ENCODE peak calls at places on chromosomes 12 and 14, in eight cellular contexts. T, D, E, Q, Z, N, X and K are unnamed samples.

GRCh38 chr12:78559441-78559840 is 305.1 kb upstream of the SYT1 start:
- DNase-seq in D (no peak), T (no peak), Q (no peak), Z (no peak), X (no peak), E (no peak), N (no peak), K (no peak)

GRCh38 chr12:84760091-84760490 is 152.5 kb downstream of the SLC6A15 start:
- DNase-seq in X (no peak), Z (no peak), N (no peak), E (no peak), T (no peak), D (no peak), Q (no peak), K (no peak)

GRCh38 chr12:64672925-64673409 is 62.7 kb downstream of the RASSF3 start:
- DNase-seq in Q (no peak), X (no peak), E (peak), N (peak), Z (no peak), T (no peak), D (peak), K (no peak)

GRCh38 chr14:69812725-69813124 is 15.7 kb upstream of the SLC10A1 start:
- DNase-seq in T (no peak), E (no peak), N (no peak), Z (peak), X (no peak), Q (no peak), D (no peak), K (no peak)

GRCh38 chr12:68746572-68747180 is 700 bp downstream of the SLC35E3 start:
- DNase-seq in T (peak), X (peak), Q (peak), E (peak), D (no peak), Z (peak), N (peak), K (no peak)

GRCh38 chr12:24111101-24111500 is 161.6 kb upstream of the SOX5 start:
- DNase-seq in X (no peak), E (no peak), N (no peak), D (no peak), Z (no peak), T (no peak), Q (no peak), K (no peak)

GRCh38 chr14:74566174-74567125 is 45.6 kb downstream of the LTBP2 start:
- DNase-seq in Z (no peak), X (no peak), N (no peak), D (no peak), E (no peak), Q (peak), T (no peak), K (peak)

GRCh38 chr14:24809147-24809546 is 175.2 kb upstream of the GZMB start:
- DNase-seq in T (no peak), Z (no peak), X (no peak), D (no peak), E (no peak), N (no peak), Q (no peak), K (no peak)

GRCh38 chr12:101829639-101830390 is 944 bp downstream of the GNPTAB start:
- DNase-seq in N (no peak), X (no peak), E (peak), T (no peak), Z (no peak), D (no peak), Q (peak), K (no peak)

GRCh38 chr14:94570440-94570839 is 9.2 kb downstream of the SERPINA4 start:
- DNase-seq in T (no peak), E (no peak), D (no peak), X (no peak), Z (no peak), N (no peak), Q (no peak), K (no peak)

DNA sequence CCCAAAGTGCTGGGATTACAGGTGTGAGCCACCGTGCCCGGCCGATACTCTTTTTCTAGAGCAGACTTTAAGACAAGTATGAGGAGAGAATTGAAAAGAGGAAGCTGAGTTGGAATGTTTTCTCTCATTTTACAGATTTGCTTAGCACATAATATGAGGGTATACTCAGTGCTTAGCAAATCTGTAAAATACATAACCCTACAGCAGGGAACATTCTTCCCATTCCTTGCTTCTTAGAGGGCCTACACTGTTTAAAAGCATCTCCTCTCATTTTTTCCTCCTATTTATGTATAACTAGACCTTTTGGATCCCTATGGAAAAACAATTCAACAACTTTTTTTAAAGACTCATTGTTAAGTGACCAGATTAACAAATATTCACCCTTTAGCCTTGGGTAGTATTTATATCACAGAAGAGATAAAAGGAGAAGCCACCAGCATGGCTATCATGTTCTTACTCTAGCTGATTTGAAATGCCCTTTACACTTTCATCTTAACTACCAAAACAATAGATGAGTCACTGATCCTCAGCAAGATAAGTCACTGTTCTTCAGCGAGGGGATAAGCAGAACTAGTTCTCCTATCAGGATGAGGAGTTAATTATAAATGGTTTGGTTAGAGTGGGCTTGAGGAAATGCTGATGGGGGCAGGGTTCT is 23.7 kb upstream of the ANO6 start:
- DNase-seq in T (no peak), Q (no peak), Z (no peak), D (peak), X (no peak), E (no peak), N (no peak), K (no peak)
- H3K27ac ChIP-seq in T (no peak), Q (no peak), Z (no peak), D (peak), X (no peak), E (no peak), N (no peak), K (peak)

GRCh38 chr14:95786566-95786965 is 72.6 kb upstream of the TCL1A start:
- DNase-seq in T (no peak), Z (no peak), E (no peak), X (no peak), Q (no peak), D (no peak), N (no peak), K (no peak)
- TF ChIP-seq POLR2AphosphoS5 in T (no peak), Z (no peak), E (no peak), X (no peak), Q (no peak), D (no peak), N (no peak), K (no peak)

DNA sequence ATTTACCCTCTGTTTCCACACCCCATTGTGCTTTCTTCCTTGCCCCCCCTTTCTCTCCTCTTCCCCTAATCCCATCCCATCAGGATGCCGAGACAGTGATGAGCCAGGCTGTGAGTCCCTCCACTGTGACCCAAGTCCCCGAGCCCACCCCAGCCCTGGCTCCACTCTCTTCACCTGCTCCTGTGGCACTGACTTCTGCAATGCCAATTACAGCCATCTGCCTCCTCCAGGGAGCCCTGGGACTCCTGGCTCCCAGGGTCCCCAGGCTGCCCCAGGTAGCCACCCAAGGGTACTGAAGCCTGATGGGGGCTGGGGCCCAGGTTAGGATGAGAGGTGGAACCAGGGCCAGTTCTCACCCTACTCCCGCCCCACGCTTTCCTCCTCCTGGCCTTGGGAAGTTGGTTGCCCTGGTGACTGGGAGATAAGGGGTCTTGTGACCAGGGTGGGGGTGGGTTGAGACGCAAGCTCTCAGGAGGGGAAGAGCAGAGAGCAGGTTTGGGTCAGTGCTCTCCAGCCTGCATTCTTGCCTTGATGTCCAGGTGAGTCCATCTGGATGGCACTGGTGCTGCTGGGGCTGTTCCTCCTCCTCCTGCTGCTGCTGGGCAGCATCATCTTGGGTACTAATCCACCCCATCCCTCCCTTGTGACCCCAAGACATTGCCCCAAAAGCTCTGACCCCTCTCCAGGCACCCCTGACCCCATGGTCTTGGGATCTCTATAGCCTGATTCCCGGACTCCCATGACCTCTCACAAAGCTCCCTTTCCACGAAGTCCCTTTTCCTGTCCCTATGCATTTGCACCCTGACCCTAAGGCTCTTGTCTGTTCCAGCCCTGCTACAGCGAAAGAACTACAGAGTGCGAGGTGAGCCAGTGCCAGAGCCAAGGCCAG is 1.2 kb downstream of the AMHR2 start:
- DNase-seq in Z (no peak), T (no peak), E (no peak), X (no peak), Q (no peak), D (no peak), N (no peak), K (no peak)
- H3K27ac ChIP-seq in Z (no peak), T (no peak), E (no peak), X (no peak), Q (no peak), D (no peak), N (no peak), K (no peak)

DNA sequence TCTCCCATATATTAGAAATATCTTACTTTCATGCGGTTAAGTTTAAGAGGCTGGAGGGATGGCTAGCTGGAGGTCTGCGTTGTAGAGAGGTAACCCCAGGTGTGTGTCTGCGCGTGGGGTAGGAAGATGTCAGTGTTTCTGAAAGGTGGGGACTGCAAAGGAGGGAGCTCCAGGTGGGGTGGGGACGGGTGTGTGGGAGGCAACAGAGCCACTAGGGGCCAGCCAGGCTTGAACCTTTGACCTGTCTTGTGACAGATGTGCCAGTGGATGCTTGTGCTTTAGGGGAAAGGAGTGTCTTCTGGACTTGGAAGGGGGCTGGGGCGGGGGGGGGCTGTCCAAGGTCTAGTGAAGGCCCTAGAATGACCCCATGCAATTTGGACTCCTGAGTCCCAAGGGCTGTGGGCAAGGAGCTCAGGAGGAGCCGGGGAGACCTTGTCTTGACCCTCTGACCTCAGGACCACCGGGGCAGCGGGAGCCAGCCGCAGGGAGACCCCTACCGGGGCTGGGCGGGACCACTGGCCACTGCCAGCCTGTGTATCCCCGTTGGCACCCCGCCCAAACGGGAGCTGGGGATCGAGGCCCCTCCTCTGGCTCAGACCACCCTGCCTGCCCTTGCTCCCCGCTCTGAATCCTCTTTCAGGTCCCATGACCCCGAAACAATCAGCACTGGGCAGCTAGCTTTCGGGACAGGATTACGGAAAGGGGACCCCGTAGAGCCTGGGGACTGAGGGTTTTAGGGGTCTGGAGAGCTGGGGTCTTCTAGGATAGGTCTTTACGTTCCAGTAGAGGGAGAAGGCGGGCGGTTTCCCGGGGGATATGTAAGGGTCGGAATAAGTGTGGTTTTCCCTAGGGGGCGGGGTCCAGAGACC is 1.1 kb downstream of the GLI1 start:
- DNase-seq in D (no peak), N (no peak), Z (no peak), E (no peak), T (peak), X (no peak), Q (no peak), K (no peak)
- TF ChIP-seq POLR2AphosphoS5 in D (no peak), N (no peak), Z (no peak), E (no peak), T (peak), X (no peak), Q (no peak), K (no peak)

GRCh38 chr12:67592228-67593011 is 56.1 kb upstream of the DYRK2 start:
- DNase-seq in X (no peak), D (peak), T (no peak), N (no peak), Q (peak), E (no peak), Z (no peak), K (no peak)
- H3K27ac ChIP-seq in X (no peak), D (peak), T (no peak), N (no peak), Q (peak), E (no peak), Z (no peak), K (peak)

DNA sequence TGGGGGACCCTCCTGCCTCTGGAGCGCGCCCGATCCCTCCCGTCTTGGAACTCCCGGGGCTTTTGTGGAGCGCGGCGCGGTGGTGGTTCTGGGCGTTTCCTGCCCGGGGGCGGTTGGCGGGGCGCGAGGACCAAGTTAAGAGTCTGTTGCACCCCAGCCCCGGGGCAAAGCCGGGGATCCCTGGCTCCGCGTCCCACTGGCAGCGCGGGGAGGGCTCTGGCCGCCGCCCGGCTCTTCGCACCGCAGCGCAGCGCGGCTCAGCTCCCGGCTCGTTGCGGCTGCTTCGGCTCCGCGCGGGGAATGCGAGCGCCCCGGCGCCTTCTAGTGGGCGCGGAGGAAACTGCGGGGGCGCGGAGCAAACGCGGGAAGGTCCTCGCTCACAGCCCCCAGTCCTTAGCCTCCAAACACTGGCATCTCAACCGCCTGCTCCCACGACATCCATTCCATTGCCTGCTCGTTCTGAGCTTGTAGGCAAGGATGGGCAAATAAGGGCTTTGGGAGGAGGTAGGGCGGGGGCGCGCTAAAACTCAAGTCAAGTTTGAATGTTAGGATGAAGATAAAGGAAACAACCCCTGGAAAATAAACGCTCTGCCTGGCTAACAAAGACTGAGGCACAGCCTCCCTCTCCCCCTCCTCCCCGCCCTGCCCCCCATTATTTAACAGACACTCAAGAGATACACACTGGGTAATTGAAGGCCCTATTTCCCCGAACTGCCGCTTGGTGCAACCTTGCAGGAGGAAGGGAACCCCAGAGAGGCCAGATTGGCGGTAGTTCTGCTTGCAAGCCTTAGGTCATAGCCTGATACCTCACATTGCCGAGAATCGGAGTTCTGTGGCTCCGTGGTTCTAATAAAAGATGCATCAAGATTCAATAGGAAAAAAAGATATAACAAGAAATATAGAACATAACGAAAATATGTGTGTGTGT is at the start of gene B4GALNT1:
- DNase-seq in X (peak), Z (peak), Q (no peak), T (peak), E (peak), D (peak), N (peak), K (no peak)
- TF ChIP-seq POLR2AphosphoS5 in X (no peak), Z (no peak), Q (no peak), T (no peak), E (peak), D (peak), N (peak), K (no peak)

DNA sequence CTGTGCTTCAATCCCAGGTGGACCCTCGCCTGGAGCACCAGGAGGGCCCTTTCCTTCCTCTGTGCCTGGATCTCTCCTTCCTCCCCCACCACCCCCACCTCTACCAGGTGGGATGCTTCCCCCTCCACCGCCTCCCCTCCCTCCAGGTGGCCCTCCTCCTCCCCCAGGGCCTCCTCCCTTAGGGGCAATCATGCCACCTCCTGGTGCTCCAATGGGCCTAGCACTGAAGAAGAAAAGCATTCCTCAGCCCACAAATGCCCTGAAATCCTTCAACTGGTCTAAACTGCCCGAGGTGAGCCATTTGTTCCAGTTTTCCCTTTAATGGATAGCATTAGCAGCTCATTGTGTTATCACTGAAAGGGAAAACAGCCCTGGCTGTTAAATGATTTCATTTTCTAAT is 134.0 kb downstream of the GPR135 start:
- DNase-seq in Q (no peak), T (peak), E (no peak), N (no peak), D (no peak), X (no peak), Z (no peak), K (no peak)
- H3K27ac ChIP-seq in Q (peak), T (peak), E (peak), N (peak), D (no peak), X (no peak), Z (peak), K (no peak)

DNA sequence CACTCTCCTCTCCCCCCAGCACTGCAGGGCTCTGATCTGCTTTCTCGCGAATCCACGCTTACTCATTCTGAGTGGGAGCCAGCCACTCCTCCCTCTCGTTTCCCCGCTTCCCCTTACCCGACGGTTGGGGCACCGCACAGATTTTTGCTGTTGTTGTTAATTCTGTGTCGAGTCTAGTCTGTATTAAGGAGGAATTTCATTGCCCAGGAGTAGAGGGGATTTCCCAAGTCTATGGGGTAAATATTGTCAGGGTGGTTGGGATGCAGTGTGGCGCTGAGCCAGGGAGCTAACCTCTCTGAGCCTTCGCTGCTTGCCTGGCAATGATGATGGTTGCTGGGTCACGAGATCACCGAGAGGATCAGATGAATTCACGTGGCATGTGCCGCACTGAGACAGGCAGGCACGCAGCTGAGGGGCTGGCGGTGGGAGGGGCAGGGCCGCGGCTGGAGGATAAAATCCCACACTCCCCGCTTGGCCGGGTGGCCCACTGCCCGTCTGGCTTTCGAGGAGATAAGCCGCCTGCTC is 18.5 kb downstream of the NCOR2 start:
- DNase-seq in Z (no peak), N (peak), X (peak), Q (peak), E (peak), D (no peak), T (no peak), K (no peak)
- TF ChIP-seq POLR2AphosphoS5 in Z (peak), N (no peak), X (no peak), Q (peak), E (peak), D (no peak), T (no peak), K (no peak)

GRCh38 chr12:14950421-14950820 is 11.0 kb downstream of the ARHGDIB start:
- DNase-seq in Q (no peak), E (no peak), N (no peak), Z (no peak), T (no peak), D (no peak), X (no peak), K (no peak)

GRCh38 chr12:14946856-14947255 is 8.5 kb upstream of the ERP27 start:
- DNase-seq in X (no peak), E (no peak), Q (no peak), D (no peak), N (no peak), T (no peak), Z (no peak), K (no peak)

GRCh38 chr12:14949631-14950030 is 11.3 kb upstream of the ERP27 start:
- DNase-seq in D (no peak), N (no peak), X (no peak), Q (no peak), Z (no peak), E (no peak), T (no peak), K (no peak)

GRCh38 chr12:14950982-14951746 is 10.2 kb downstream of the ARHGDIB start:
- DNase-seq in Q (no peak), Z (no peak), T (peak), X (no peak), E (no peak), N (no peak), D (peak), K (no peak)

GRCh38 chr12:14948672-14949071 is 10.3 kb upstream of the ERP27 start:
- DNase-seq in D (no peak), Z (no peak), T (peak), X (peak), Q (no peak), E (no peak), N (no peak), K (no peak)
- H3K27ac ChIP-seq in D (no peak), Z (peak), T (peak), X (peak), Q (peak), E (peak), N (peak), K (peak)

GRCh38 chr14:36835145-36835544 is 173.5 kb downstream of the PAX9 start:
- DNase-seq in Z (no peak), D (no peak), N (no peak), T (no peak), X (no peak), Q (no peak), E (no peak), K (no peak)
- TF ChIP-seq POLR2AphosphoS5 in Z (no peak), D (no peak), N (no peak), T (no peak), X (no peak), Q (no peak), E (no peak), K (no peak)